ENCODE peak calls at places on chromosomes 13 and 19, in seven cellular contexts. One of them, this sample, is unnamed.
A peak's percentile ranks its signal among the peaks of the same experiment; 100 is the strongest.

GRCh38 chr13:100525453-100526298 is 62.9 kb downstream of the GGACT start:
- DNase-seq in fibroblast of pulmonary artery: no peak
- DNase-seq in astrocyte of the spinal cord: no peak
- DNase-seq in thoracic aorta: no peak
- DNase-seq in stimulated activated CD8-positive, alpha-beta memory T cell treated with anti-CD3 and anti-CD28 coated beads, Interleukin-2, amount 100 ng/mL, for 48 hours: no peak
- DNase-seq in NCI-H69: no peak
- DNase-seq in activated CD4-positive, alpha-beta T cell treated with anti-CD3 and anti-CD28 coated beads, Interleukin-2, amount 50 U/mL, for 1 hour: no peak
- DNase-seq in this sample: no peak

GRCh38 chr19:5967994-5968430 is 9.9 kb downstream of the RANBP3 start:
- DNase-seq in fibroblast of pulmonary artery: peak; percentile 89
- DNase-seq in astrocyte of the spinal cord: peak; percentile 73
- DNase-seq in thoracic aorta: no peak
- DNase-seq in stimulated activated CD8-positive, alpha-beta memory T cell treated with anti-CD3 and anti-CD28 coated beads, Interleukin-2, amount 100 ng/mL, for 48 hours: peak; percentile 45
- DNase-seq in NCI-H69: peak; percentile 78
- DNase-seq in activated CD4-positive, alpha-beta T cell treated with anti-CD3 and anti-CD28 coated beads, Interleukin-2, amount 50 U/mL, for 1 hour: peak; percentile 63
- DNase-seq in this sample: peak; percentile 90

GRCh38 chr13:27124571-27124970 is 47.0 kb downstream of the USP12 start:
- DNase-seq in fibroblast of pulmonary artery: no peak
- DNase-seq in astrocyte of the spinal cord: no peak
- DNase-seq in thoracic aorta: no peak
- DNase-seq in stimulated activated CD8-positive, alpha-beta memory T cell treated with anti-CD3 and anti-CD28 coated beads, Interleukin-2, amount 100 ng/mL, for 48 hours: no peak
- DNase-seq in NCI-H69: no peak
- DNase-seq in activated CD4-positive, alpha-beta T cell treated with anti-CD3 and anti-CD28 coated beads, Interleukin-2, amount 50 U/mL, for 1 hour: no peak
- DNase-seq in this sample: no peak

GRCh38 chr19:53019684-53020083 is 6.0 kb downstream of the ERVV-1 start:
- DNase-seq in fibroblast of pulmonary artery: peak; percentile 16
- DNase-seq in astrocyte of the spinal cord: no peak
- DNase-seq in thoracic aorta: no peak
- DNase-seq in stimulated activated CD8-positive, alpha-beta memory T cell treated with anti-CD3 and anti-CD28 coated beads, Interleukin-2, amount 100 ng/mL, for 48 hours: no peak
- DNase-seq in NCI-H69: peak; percentile 57
- DNase-seq in activated CD4-positive, alpha-beta T cell treated with anti-CD3 and anti-CD28 coated beads, Interleukin-2, amount 50 U/mL, for 1 hour: peak; percentile 4
- DNase-seq in this sample: peak; percentile 27

GRCh38 chr13:98797456-98797855 is 45.0 kb upstream of the SLC15A1 start:
- DNase-seq in fibroblast of pulmonary artery: no peak
- DNase-seq in astrocyte of the spinal cord: no peak
- DNase-seq in thoracic aorta: no peak
- DNase-seq in stimulated activated CD8-positive, alpha-beta memory T cell treated with anti-CD3 and anti-CD28 coated beads, Interleukin-2, amount 100 ng/mL, for 48 hours: no peak
- DNase-seq in NCI-H69: no peak
- DNase-seq in activated CD4-positive, alpha-beta T cell treated with anti-CD3 and anti-CD28 coated beads, Interleukin-2, amount 50 U/mL, for 1 hour: no peak
- DNase-seq in this sample: no peak

GRCh38 chr19:8335343-8336071 is 7.6 kb downstream of the KANK3 start:
- DNase-seq in fibroblast of pulmonary artery: no peak
- DNase-seq in astrocyte of the spinal cord: no peak
- DNase-seq in thoracic aorta: no peak
- DNase-seq in stimulated activated CD8-positive, alpha-beta memory T cell treated with anti-CD3 and anti-CD28 coated beads, Interleukin-2, amount 100 ng/mL, for 48 hours: no peak
- DNase-seq in NCI-H69: peak; percentile 73
- DNase-seq in activated CD4-positive, alpha-beta T cell treated with anti-CD3 and anti-CD28 coated beads, Interleukin-2, amount 50 U/mL, for 1 hour: no peak
- DNase-seq in this sample: no peak

GRCh38 chr13:73168993-73169401 is 110.2 kb downstream of the KLF5 start:
- DNase-seq in fibroblast of pulmonary artery: peak; percentile 14
- DNase-seq in astrocyte of the spinal cord: peak; percentile 16
- DNase-seq in thoracic aorta: no peak
- DNase-seq in stimulated activated CD8-positive, alpha-beta memory T cell treated with anti-CD3 and anti-CD28 coated beads, Interleukin-2, amount 100 ng/mL, for 48 hours: no peak
- DNase-seq in NCI-H69: no peak
- DNase-seq in activated CD4-positive, alpha-beta T cell treated with anti-CD3 and anti-CD28 coated beads, Interleukin-2, amount 50 U/mL, for 1 hour: no peak
- DNase-seq in this sample: peak; percentile 53

GRCh38 chr19:49862411-49863253 is 4.7 kb downstream of the PNKP start:
- DNase-seq in fibroblast of pulmonary artery: no peak
- DNase-seq in astrocyte of the spinal cord: no peak
- DNase-seq in thoracic aorta: no peak
- DNase-seq in stimulated activated CD8-positive, alpha-beta memory T cell treated with anti-CD3 and anti-CD28 coated beads, Interleukin-2, amount 100 ng/mL, for 48 hours: no peak
- DNase-seq in NCI-H69: peak; percentile 53
- DNase-seq in activated CD4-positive, alpha-beta T cell treated with anti-CD3 and anti-CD28 coated beads, Interleukin-2, amount 50 U/mL, for 1 hour: no peak
- DNase-seq in this sample: peak; percentile 26

GRCh38 chr19:12232961-12233360 is 61.7 kb downstream of the ZNF44 start:
- DNase-seq in fibroblast of pulmonary artery: no peak
- DNase-seq in astrocyte of the spinal cord: no peak
- DNase-seq in thoracic aorta: no peak
- DNase-seq in stimulated activated CD8-positive, alpha-beta memory T cell treated with anti-CD3 and anti-CD28 coated beads, Interleukin-2, amount 100 ng/mL, for 48 hours: no peak
- DNase-seq in NCI-H69: no peak
- DNase-seq in activated CD4-positive, alpha-beta T cell treated with anti-CD3 and anti-CD28 coated beads, Interleukin-2, amount 50 U/mL, for 1 hour: no peak
- DNase-seq in this sample: no peak

GRCh38 chr19:28313633-28314032 is 899.3 kb downstream of the UQCRFS1 start:
- DNase-seq in fibroblast of pulmonary artery: peak; percentile 80
- DNase-seq in astrocyte of the spinal cord: peak; percentile 73
- DNase-seq in thoracic aorta: no peak
- DNase-seq in stimulated activated CD8-positive, alpha-beta memory T cell treated with anti-CD3 and anti-CD28 coated beads, Interleukin-2, amount 100 ng/mL, for 48 hours: no peak
- DNase-seq in NCI-H69: no peak
- DNase-seq in activated CD4-positive, alpha-beta T cell treated with anti-CD3 and anti-CD28 coated beads, Interleukin-2, amount 50 U/mL, for 1 hour: no peak
- DNase-seq in this sample: no peak

GRCh38 chr13:76300688-76301087 is 585.5 kb downstream of the KCTD12 start:
- DNase-seq in fibroblast of pulmonary artery: no peak
- DNase-seq in astrocyte of the spinal cord: no peak
- DNase-seq in thoracic aorta: no peak
- DNase-seq in stimulated activated CD8-positive, alpha-beta memory T cell treated with anti-CD3 and anti-CD28 coated beads, Interleukin-2, amount 100 ng/mL, for 48 hours: no peak
- DNase-seq in NCI-H69: no peak
- DNase-seq in activated CD4-positive, alpha-beta T cell treated with anti-CD3 and anti-CD28 coated beads, Interleukin-2, amount 50 U/mL, for 1 hour: no peak
- DNase-seq in this sample: no peak

GRCh38 chr19:13692096-13692495 is 72.2 kb upstream of the MRI1 start:
- DNase-seq in fibroblast of pulmonary artery: peak; percentile 16
- DNase-seq in astrocyte of the spinal cord: peak; percentile 69
- DNase-seq in thoracic aorta: peak; percentile 4
- DNase-seq in stimulated activated CD8-positive, alpha-beta memory T cell treated with anti-CD3 and anti-CD28 coated beads, Interleukin-2, amount 100 ng/mL, for 48 hours: no peak
- DNase-seq in NCI-H69: peak; percentile 76
- DNase-seq in activated CD4-positive, alpha-beta T cell treated with anti-CD3 and anti-CD28 coated beads, Interleukin-2, amount 50 U/mL, for 1 hour: no peak
- DNase-seq in this sample: no peak

GRCh38 chr13:72565893-72566292 is 161.5 kb downstream of the MZT1 start:
- DNase-seq in fibroblast of pulmonary artery: peak; percentile 49
- DNase-seq in astrocyte of the spinal cord: peak; percentile 49
- DNase-seq in thoracic aorta: no peak
- DNase-seq in stimulated activated CD8-positive, alpha-beta memory T cell treated with anti-CD3 and anti-CD28 coated beads, Interleukin-2, amount 100 ng/mL, for 48 hours: no peak
- DNase-seq in NCI-H69: peak; percentile 45
- DNase-seq in activated CD4-positive, alpha-beta T cell treated with anti-CD3 and anti-CD28 coated beads, Interleukin-2, amount 50 U/mL, for 1 hour: no peak
- DNase-seq in this sample: no peak

This sample was measured in colonic mucosa.